ENCODE peak calls at places on chromosomes 2 and 18, in ten cellular contexts. T, M, U, P, D, G, N, E, I and C are unnamed samples.

GRCh38 chr2:196059491-196059960 is 9.1 kb downstream of the DNAH7 start:
- DNase-seq in T (no peak), M (no peak), U (no peak), P (no peak), D (no peak), G (no peak), N (no peak), E (no peak), I (no peak), C (peak)

GRCh38 chr2:46315103-46315890 is 18.1 kb downstream of the EPAS1 start:
- DNase-seq in T (peak), M (peak), U (peak), P (peak), D (peak), G (peak), N (peak), E (peak), I (peak), C (peak)

GRCh38 chr18:12843420-12844346 is 40.4 kb downstream of the PTPN2 start:
- DNase-seq in T (no peak), M (no peak), U (no peak), P (no peak), D (no peak), G (no peak), N (no peak), E (no peak), I (no peak), C (no peak)

GRCh38 chr2:15122915-15123314 is 438.2 kb downstream of the NBAS start:
- DNase-seq in T (no peak), M (peak), U (no peak), P (peak), D (no peak), G (no peak), N (no peak), E (no peak), I (no peak), C (no peak)

GRCh38 chr2:234566622-234567021 is 69.7 kb upstream of the ARL4C start:
- DNase-seq in T (no peak), M (no peak), U (no peak), P (no peak), D (no peak), G (no peak), N (no peak), E (no peak), I (no peak), C (no peak)

GRCh38 chr18:49839012-49839411 is 25.7 kb upstream of the ACAA2 start:
- DNase-seq in T (no peak), M (peak), U (no peak), P (no peak), D (no peak), G (peak), N (no peak), E (no peak), I (no peak), C (peak)

GRCh38 chr2:86336350-86337234 is 834 bp downstream of the REEP1 start:
- DNase-seq in T (no peak), M (no peak), U (peak), P (no peak), D (no peak), G (no peak), N (no peak), E (no peak), I (no peak), C (no peak)

GRCh38 chr2:213157242-213157641 is 5.8 kb upstream of the IKZF2 start:
- DNase-seq in T (no peak), M (peak), U (no peak), P (no peak), D (no peak), G (no peak), N (no peak), E (no peak), I (no peak), C (no peak)

GRCh38 chr2:189576361-189576760 is 4.2 kb downstream of the SLC40A1 start:
- DNase-seq in T (peak), M (no peak), U (no peak), P (no peak), D (no peak), G (no peak), N (no peak), E (peak), I (no peak), C (no peak)

GRCh38 chr2:191979221-191979730 is 132.4 kb upstream of the CAVIN2 start:
- DNase-seq in T (no peak), M (no peak), U (no peak), P (no peak), D (no peak), G (peak), N (no peak), E (no peak), I (no peak), C (no peak)

GRCh38 chr2:241876528-241877196 is 7.1 kb downstream of the RTP5 start:
- DNase-seq in T (no peak), M (no peak), U (no peak), P (no peak), D (no peak), G (no peak), N (no peak), E (no peak), I (no peak), C (no peak)

GRCh38 chr2:38264649-38265322 is 112.3 kb downstream of the ATL2 start:
- DNase-seq in T (no peak), M (no peak), U (no peak), P (no peak), D (no peak), G (no peak), N (no peak), E (no peak), I (no peak), C (no peak)

GRCh38 chr2:106124787-106125549 is 69.1 kb downstream of the UXS1 start:
- DNase-seq in T (no peak), M (no peak), U (no peak), P (no peak), D (no peak), G (peak), N (peak), E (no peak), I (no peak), C (peak)

GRCh38 chr2:60554649-60555065 is 1.2 kb upstream of the BCL11A start:
- DNase-seq in T (no peak), M (no peak), U (no peak), P (peak), D (no peak), G (no peak), N (no peak), E (no peak), I (no peak), C (no peak)

GRCh38 chr18:7575465-7576026 is 8.4 kb downstream of the PTPRM start:
- DNase-seq in T (no peak), M (peak), U (no peak), P (no peak), D (no peak), G (peak), N (no peak), E (no peak), I (no peak), C (no peak)

GRCh38 chr2:240467659-240468299 is 32.3 kb downstream of the GPC1 start:
- DNase-seq in T (peak), M (no peak), U (peak), P (no peak), D (peak), G (no peak), N (peak), E (no peak), I (no peak), C (no peak)

GRCh38 chr2:118667964-118668363 is 179.5 kb downstream of the EN1 start:
- DNase-seq in T (no peak), M (peak), U (no peak), P (no peak), D (no peak), G (peak), N (no peak), E (no peak), I (no peak), C (no peak)

GRCh38 chr2:69816923-69817542 is 12.4 kb upstream of the GMCL1 start:
- DNase-seq in T (peak), M (peak), U (peak), P (peak), D (peak), G (peak), N (peak), E (no peak), I (no peak), C (peak)

GRCh38 chr2:14587119-14587518 is 45.4 kb upstream of the LRATD1 start:
- DNase-seq in T (no peak), M (peak), U (no peak), P (no peak), D (no peak), G (peak), N (no peak), E (no peak), I (no peak), C (peak)

GRCh38 chr2:105822186-105822585 is 77.5 kb downstream of the NCK2 start:
- DNase-seq in T (no peak), M (no peak), U (no peak), P (no peak), D (no peak), G (no peak), N (no peak), E (no peak), I (no peak), C (no peak)

GRCh38 chr2:73257425-73258125 is 23.5 kb downstream of the CCT7 start:
- DNase-seq in T (no peak), M (no peak), U (no peak), P (no peak), D (no peak), G (no peak), N (no peak), E (no peak), I (no peak), C (no peak)

GRCh38 chr18:11260963-11261441 is 111.6 kb upstream of the PIEZO2 start:
- DNase-seq in T (no peak), M (no peak), U (no peak), P (no peak), D (no peak), G (no peak), N (no peak), E (no peak), I (no peak), C (no peak)

GRCh38 chr18:57579928-57580327 is 6.6 kb downstream of the FECH start:
- DNase-seq in T (no peak), M (no peak), U (no peak), P (no peak), D (no peak), G (no peak), N (no peak), E (no peak), I (no peak), C (no peak)

GRCh38 chr2:96115631-96116423 is 544 bp downstream of the ADRA2B start:
- DNase-seq in T (no peak), M (no peak), U (no peak), P (no peak), D (no peak), G (no peak), N (no peak), E (peak), I (no peak), C (no peak)
- H3K27ac ChIP-seq in T (no peak), M (no peak), U (no peak), P (no peak), D (no peak), G (no peak), N (peak), E (no peak), I (no peak), C (no peak)

GRCh38 chr18:58624011-58624410 is 4.9 kb downstream of the ALPK2 start:
- DNase-seq in T (no peak), M (no peak), U (no peak), P (no peak), D (no peak), G (no peak), N (no peak), E (no peak), I (no peak), C (no peak)
- H3K27ac ChIP-seq in T (no peak), M (no peak), U (no peak), P (no peak), D (no peak), G (no peak), N (no peak), E (no peak), I (no peak), C (no peak)

GRCh38 chr2:11738589-11739436 is 7.6 kb upstream of the LPIN1 start:
- DNase-seq in T (peak), M (peak), U (no peak), P (no peak), D (peak), G (peak), N (peak), E (peak), I (no peak), C (no peak)
- H3K27ac ChIP-seq in T (peak), M (no peak), U (no peak), P (no peak), D (no peak), G (peak), N (peak), E (no peak), I (no peak), C (no peak)

DNA sequence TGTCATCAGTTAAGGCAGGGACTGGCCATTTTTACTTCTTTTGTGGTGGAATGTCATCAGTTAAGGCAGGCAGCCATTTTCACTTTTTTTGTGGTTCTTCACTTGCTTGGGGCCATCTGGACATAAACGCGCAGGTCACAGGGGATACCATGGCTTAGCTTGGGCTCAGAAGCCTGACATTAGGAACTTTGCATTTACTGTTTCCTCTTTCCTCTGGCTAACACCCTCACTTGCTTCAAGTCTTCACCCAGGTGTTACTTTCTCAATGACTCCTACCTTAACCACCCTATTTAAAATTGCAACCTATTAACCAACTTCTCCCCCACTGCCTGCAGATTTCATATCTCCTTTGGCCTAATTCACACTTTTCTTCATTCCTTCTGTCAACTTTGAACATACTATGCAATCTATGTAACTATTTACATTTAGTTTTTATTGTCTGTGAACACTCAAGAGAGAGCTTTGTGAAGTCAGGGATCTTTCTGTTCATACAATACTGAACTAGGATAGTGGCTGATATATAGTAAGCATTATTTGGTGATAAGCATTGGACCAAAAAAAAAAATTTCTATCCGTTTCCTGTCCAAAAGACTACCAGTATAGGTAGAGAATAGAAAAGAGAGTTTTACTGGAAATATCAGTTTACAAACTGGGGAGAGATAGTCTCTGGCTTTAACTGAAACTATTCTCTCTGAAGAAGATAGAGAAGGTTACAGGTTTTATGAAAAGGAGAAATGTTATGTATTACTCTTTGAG is 600.1 kb upstream of the ZNF804A start:
- DNase-seq in T (no peak), M (no peak), U (no peak), P (no peak), D (no peak), G (peak), N (no peak), E (no peak), I (no peak), C (no peak)
- H3K27ac ChIP-seq in T (no peak), M (no peak), U (no peak), P (no peak), D (no peak), G (peak), N (no peak), E (no peak), I (no peak), C (no peak)

GRCh38 chr2:109270758-109271305 is 141.8 kb downstream of the SH3RF3 start:
- DNase-seq in T (no peak), M (no peak), U (no peak), P (no peak), D (no peak), G (peak), N (peak), E (no peak), I (no peak), C (no peak)
- H3K27ac ChIP-seq in T (no peak), M (no peak), U (no peak), P (no peak), D (no peak), G (no peak), N (no peak), E (no peak), I (no peak), C (no peak)

DNA sequence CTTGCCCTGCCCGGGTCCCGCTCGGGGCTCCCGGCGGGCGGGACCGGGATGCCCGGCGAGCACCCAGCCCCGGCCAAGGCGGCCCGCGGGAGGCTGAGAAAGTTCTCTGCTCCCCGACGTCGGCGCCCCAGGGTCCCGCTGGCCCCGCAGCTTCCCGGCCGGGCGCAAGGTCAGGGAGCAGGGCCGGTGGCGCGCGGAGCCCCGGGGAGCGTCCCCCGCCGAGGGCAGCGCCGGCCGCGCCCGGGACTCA is 331 bp downstream of the SERPINE2 start:
- DNase-seq in T (no peak), M (no peak), U (no peak), P (no peak), D (no peak), G (no peak), N (no peak), E (no peak), I (no peak), C (no peak)
- H3K27ac ChIP-seq in T (peak), M (no peak), U (no peak), P (no peak), D (no peak), G (no peak), N (peak), E (no peak), I (no peak), C (peak)

GRCh38 chr2:29014331-29014730 is 33.2 kb downstream of the TOGARAM2 start:
- DNase-seq in T (no peak), M (no peak), U (no peak), P (no peak), D (no peak), G (no peak), N (no peak), E (no peak), I (no peak), C (no peak)
- H3K27ac ChIP-seq in T (no peak), M (no peak), U (no peak), P (no peak), D (no peak), G (peak), N (peak), E (no peak), I (no peak), C (no peak)